ENCODE peak calls at places on chromosomes 5 and 9, in six cellular contexts. L is stimulated activated CD4-positive, alpha-beta T cell treated with anti-CD3 and anti-CD28 coated beads, Interleukin-12 subunit alpha, Interleukin-12 subunit beta, amount 100 ng/mL, for 4 hours; A is ovary; E is left cardiac atrium; N is mucosa of descending colon; G is Caco-2. D is an unnamed sample.

GRCh38 chr5:54701179-54701578 is 183.6 kb downstream of the SNX18 start:
- DNase-seq in L (no peak), A (peak), E (no peak), N (no peak), G (peak), D (peak)

GRCh38 chr5:147310059-147310704 is 75.4 kb downstream of the STK32A start:
- DNase-seq in L (no peak), A (no peak), E (peak), N (peak), G (no peak), D (peak)

GRCh38 chr9:93306579-93307091 is 122.7 kb downstream of the WNK2 start:
- DNase-seq in L (no peak), A (no peak), E (no peak), N (no peak), G (no peak), D (no peak)

GRCh38 chr5:142641681-142642080 is 44.2 kb downstream of the FGF1 start:
- DNase-seq in L (no peak), A (no peak), E (no peak), N (no peak), G (no peak), D (no peak)

GRCh38 chr5:44952376-44952775 is 143.6 kb downstream of the MRPS30 start:
- DNase-seq in L (no peak), A (no peak), E (no peak), N (peak), G (peak), D (peak)

GRCh38 chr9:92455217-92455616 is 27.1 kb downstream of the ASPN start:
- DNase-seq in L (no peak), A (no peak), E (no peak), N (no peak), G (peak), D (peak)

GRCh38 chr5:81750308-81751008 is 439 bp downstream of the SSBP2 start:
- DNase-seq in L (peak), A (no peak), E (no peak), N (no peak), G (no peak), D (no peak)

GRCh38 chr9:89011683-89012082 is 20.4 kb downstream of the S1PR3 start:
- DNase-seq in L (no peak), A (no peak), E (no peak), N (no peak), G (no peak), D (no peak)

GRCh38 chr5:134135091-134135655 is 20.7 kb downstream of the TCF7 start:
- DNase-seq in L (no peak), A (no peak), E (peak), N (no peak), G (no peak), D (no peak)

GRCh38 chr9:68740561-68740960 is 35.5 kb downstream of the PIP5K1B start:
- DNase-seq in L (no peak), A (no peak), E (no peak), N (peak), G (no peak), D (no peak)

GRCh38 chr5:107218457-107219193 is 452.1 kb downstream of the EFNA5 start:
- DNase-seq in L (no peak), A (no peak), E (no peak), N (no peak), G (no peak), D (no peak)

GRCh38 chr9:27073841-27074728 is 34.9 kb upstream of the TEK start:
- DNase-seq in L (no peak), A (no peak), E (no peak), N (no peak), G (no peak), D (no peak)

GRCh38 chr9:137974746-137975526 is 97.4 kb downstream of the CACNA1B start:
- DNase-seq in L (no peak), A (no peak), E (no peak), N (no peak), G (no peak), D (no peak)

GRCh38 chr9:134847752-134848432 is 32.7 kb upstream of the FCN2 start:
- DNase-seq in L (no peak), A (no peak), E (peak), N (no peak), G (no peak), D (no peak)

GRCh38 chr5:41517909-41518308 is 7.5 kb upstream of the PLCXD3 start:
- DNase-seq in L (no peak), A (no peak), E (no peak), N (no peak), G (peak), D (peak)

GRCh38 chr5:36602711-36603321 is 3.6 kb upstream of the SLC1A3 start:
- DNase-seq in L (no peak), A (no peak), E (peak), N (no peak), G (no peak), D (no peak)

GRCh38 chr5:151589878-151590570 is 1.1 kb downstream of the FAT2 start:
- DNase-seq in L (no peak), A (no peak), E (no peak), N (no peak), G (no peak), D (no peak)

GRCh38 chr5:50441479-50441815 is 359 bp upstream of the EMB start:
- DNase-seq in L (no peak), A (no peak), E (no peak), N (no peak), G (no peak), D (peak)

GRCh38 chr5:80480354-80480753 is 7.5 kb upstream of the FAM151B start:
- DNase-seq in L (no peak), A (no peak), E (no peak), N (no peak), G (no peak), D (no peak)

GRCh38 chr9:136915632-136916329 is 28.8 kb downstream of the FBXW5 start:
- DNase-seq in L (no peak), A (no peak), E (no peak), N (no peak), G (no peak), D (no peak)

GRCh38 chr9:33415152-33416038 is 13.0 kb upstream of the AQP7 start:
- DNase-seq in L (peak), A (peak), E (peak), N (peak), G (peak), D (peak)

GRCh38 chr5:67234671-67235176 is 38.1 kb upstream of the CD180 start:
- DNase-seq in L (no peak), A (peak), E (no peak), N (peak), G (no peak), D (peak)

GRCh38 chr9:74711371-74711770 is 176.3 kb downstream of the TRPM6 start:
- DNase-seq in L (no peak), A (no peak), E (no peak), N (no peak), G (no peak), D (no peak)

GRCh38 chr9:89564257-89564878 is 40.4 kb upstream of the GADD45G start:
- DNase-seq in L (no peak), A (no peak), E (no peak), N (no peak), G (peak), D (peak)

GRCh38 chr5:127814225-127814973 is 111.2 kb downstream of the CCDC192 start:
- DNase-seq in L (no peak), A (no peak), E (no peak), N (no peak), G (no peak), D (no peak)

GRCh38 chr9:129823163-129823933 is 588 bp downstream of the TOR1A start:
- DNase-seq in L (no peak), A (no peak), E (no peak), N (no peak), G (no peak), D (peak)

GRCh38 chr5:21452429-21452828 is 1400.7 kb downstream of the CDH12 start:
- DNase-seq in L (no peak), A (no peak), E (no peak), N (no peak), G (no peak), D (peak)

GRCh38 chr5:107533946-107534876 is 136.5 kb downstream of the EFNA5 start:
- DNase-seq in L (no peak), A (no peak), E (no peak), N (no peak), G (no peak), D (no peak)

GRCh38 chr5:57684299-57684702 is 201.7 kb upstream of the ACTBL2 start:
- DNase-seq in L (no peak), A (no peak), E (no peak), N (no peak), G (no peak), D (no peak)

GRCh38 chr5:93193756-93194155 is 387.3 kb downstream of the NR2F1-AS1 start:
- DNase-seq in L (no peak), A (no peak), E (no peak), N (no peak), G (no peak), D (no peak)